ENCODE peak calls at places on chromosomes 16 and 17, in ten cellular contexts. Y is upper lobe of right lung; H is prostate gland; M is NT2/D1; J is CD4-positive, CD25-positive, alpha-beta regulatory T cell; L is psoas muscle; A is CD8-positive, alpha-beta memory T cell; N is esophagus squamous epithelium; O is transverse colon; I is tibial nerve. P is an unnamed sample. For H3K4me1, the result is how much of the 10 kb centered on the place peaks cover.

GRCh38 chr17:8151120-8151640 is 1.0 kb downstream of the PER1 start:
- DNase-seq in Y (peak), H (peak), M (no peak), J (peak), L (peak), A (peak), N (peak), O (peak), I (peak), P (peak)

GRCh38 chr16:17225551-17225950 is 245.2 kb downstream of the XYLT1 start:
- DNase-seq in Y (no peak), H (no peak), M (no peak), J (no peak), L (no peak), A (no peak), N (no peak), O (no peak), I (no peak), P (no peak)

GRCh38 chr17:58352843-58353719 is 1.1 kb upstream of the SUPT4H1 start:
- DNase-seq in Y (peak), H (peak), M (no peak), J (no peak), L (peak), A (peak), N (no peak), O (peak), I (no peak), P (peak)

GRCh38 chr16:85716680-85717038 is 27.9 kb upstream of the GINS2 start:
- DNase-seq in Y (no peak), H (no peak), M (no peak), J (no peak), L (no peak), A (no peak), N (no peak), O (no peak), I (no peak), P (no peak)

GRCh38 chr16:55643161-55643970 is 12.4 kb upstream of the SLC6A2 start:
- DNase-seq in Y (no peak), H (no peak), M (no peak), J (no peak), L (no peak), A (no peak), N (no peak), O (peak), I (no peak), P (no peak)

GRCh38 chr17:71511266-71511995 is 609.4 kb upstream of the SOX9 start:
- DNase-seq in Y (no peak), H (no peak), M (no peak), J (no peak), L (no peak), A (no peak), N (no peak), O (no peak), I (no peak), P (no peak)

GRCh38 chr16:67260426-67261063 is 11.8 kb downstream of the SLC9A5 start:
- DNase-seq in Y (no peak), H (peak), M (no peak), J (no peak), L (peak), A (no peak), N (no peak), O (no peak), I (no peak), P (peak)

GRCh38 chr16:50210266-50211038 is 55.9 kb upstream of the ADCY7 start:
- DNase-seq in Y (peak), H (peak), M (peak), J (peak), L (peak), A (peak), N (no peak), O (peak), I (peak), P (peak)

GRCh38 chr17:65975878-65976277 is 216.1 kb downstream of the CEP112 start:
- DNase-seq in Y (no peak), H (no peak), M (no peak), J (no peak), L (no peak), A (no peak), N (no peak), O (no peak), I (peak), P (peak)

GRCh38 chr16:19980866-19981265 is 92.8 kb downstream of the GPR139 start:
- DNase-seq in Y (no peak), H (no peak), M (peak), J (no peak), L (no peak), A (no peak), N (no peak), O (no peak), I (no peak), P (peak)

GRCh38 chr17:29836643-29837042 is 93.4 kb downstream of the SSH2 start:
- DNase-seq in Y (no peak), H (no peak), M (no peak), J (no peak), L (no peak), A (no peak), N (no peak), O (no peak), I (no peak), P (no peak)

GRCh38 chr17:80783971-80784370 is 207.7 kb upstream of the CHMP6 start:
- DNase-seq in Y (no peak), H (no peak), M (no peak), J (no peak), L (no peak), A (no peak), N (no peak), O (no peak), I (no peak), P (no peak)

GRCh38 chr17:81568416-81568815 is 16.3 kb upstream of the FAAP100 start:
- DNase-seq in Y (no peak), H (no peak), M (no peak), J (no peak), L (no peak), A (no peak), N (no peak), O (no peak), I (no peak), P (no peak)

GRCh38 chr16:50153648-50154368 is 702 bp downstream of the TENT4B start:
- DNase-seq in Y (peak), H (peak), M (no peak), J (no peak), L (peak), A (no peak), N (no peak), O (no peak), I (peak), P (peak)

GRCh38 chr16:66266436-66267286 is 99.8 kb upstream of the CDH5 start:
- DNase-seq in Y (peak), H (no peak), M (no peak), J (no peak), L (peak), A (no peak), N (no peak), O (peak), I (peak), P (peak)

GRCh38 chr17:236641-237405 is 55.4 kb upstream of the DOC2B start:
- DNase-seq in Y (peak), H (no peak), M (no peak), J (no peak), L (peak), A (no peak), N (no peak), O (peak), I (no peak), P (no peak)

GRCh38 chr17:76826290-76827138 is 41.7 kb upstream of the MGAT5B start:
- DNase-seq in Y (no peak), H (no peak), M (no peak), J (no peak), L (no peak), A (no peak), N (no peak), O (no peak), I (no peak), P (no peak)

GRCh38 chr17:16314859-16315258 is 38.4 kb downstream of the CENPV start:
- DNase-seq in Y (no peak), H (no peak), M (no peak), J (no peak), L (no peak), A (no peak), N (no peak), O (no peak), I (no peak), P (no peak)

GRCh38 chr16:69615528-69615927 is 49.8 kb downstream of the NFAT5 start:
- DNase-seq in Y (no peak), H (no peak), M (no peak), J (no peak), L (no peak), A (no peak), N (no peak), O (no peak), I (no peak), P (no peak)

GRCh38 chr16:56370836-56371235 is 54.5 kb downstream of the AMFR start:
- DNase-seq in Y (no peak), H (no peak), M (no peak), J (no peak), L (no peak), A (no peak), N (no peak), O (no peak), I (no peak), P (no peak)

GRCh38 chr17:31400481-31400950 is 9.0 kb downstream of the RAB11FIP4 start:
- DNase-seq in Y (no peak), H (no peak), M (no peak), J (no peak), L (no peak), A (no peak), N (no peak), O (no peak), I (no peak), P (no peak)

GRCh38 chr17:77540531-77540930 is 399.8 kb downstream of the SEC14L1 start:
- DNase-seq in Y (no peak), H (no peak), M (no peak), J (no peak), L (peak), A (no peak), N (no peak), O (no peak), I (no peak), P (no peak)

GRCh38 chr17:38732376-38733314 is 2.5 kb downstream of the CISD3 start:
- DNase-seq in Y (no peak), H (peak), M (no peak), J (no peak), L (no peak), A (no peak), N (no peak), O (peak), I (no peak), P (no peak)

GRCh38 chr17:38729886-38730525 is at the start of gene CISD3:
- DNase-seq in Y (peak), H (peak), M (peak), J (peak), L (peak), A (peak), N (no peak), O (peak), I (peak), P (peak)

GRCh38 chr17:38733315-38734234 is 3.4 kb downstream of the CISD3 start:
- DNase-seq in Y (no peak), H (peak), M (no peak), J (no peak), L (peak), A (peak), N (no peak), O (no peak), I (no peak), P (no peak)

GRCh38 chr17:38730526-38731379 is 612 bp downstream of the CISD3 start:
- DNase-seq in Y (peak), H (no peak), M (no peak), J (no peak), L (peak), A (no peak), N (no peak), O (peak), I (peak), P (peak)

GRCh38 chr17:38731526-38732294 is 1.6 kb downstream of the CISD3 start:
- DNase-seq in Y (no peak), H (peak), M (no peak), J (no peak), L (no peak), A (no peak), N (no peak), O (peak), I (no peak), P (no peak)
- H3K4me3 ChIP-seq in Y (peak), H (no peak), M (no peak), J (no peak), L (peak), A (peak), N (no peak), O (peak), I (peak), P (no peak)

DNA sequence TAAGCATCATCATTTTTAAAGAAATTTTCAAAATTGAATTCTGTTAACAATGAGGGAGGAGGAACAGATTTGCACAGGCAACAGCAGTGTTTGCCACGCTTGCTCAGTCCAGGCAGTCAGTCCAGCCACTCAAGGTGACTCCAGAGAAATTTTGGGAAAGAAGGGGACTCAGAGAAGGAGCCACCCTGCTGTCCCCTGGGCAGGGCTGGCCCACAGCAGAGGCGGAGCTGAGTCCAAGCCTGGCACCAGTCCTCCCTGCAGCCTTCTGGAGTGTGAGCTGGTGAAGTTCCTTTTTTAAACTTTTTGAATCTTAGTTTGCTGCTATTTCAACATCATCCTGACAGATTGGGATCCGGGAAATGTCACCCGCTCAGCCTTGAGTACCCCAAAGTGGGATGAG is 14.4 kb upstream of the SLC47A2 start:
- DNase-seq in Y (peak), H (no peak), M (no peak), J (no peak), L (no peak), A (no peak), N (no peak), O (no peak), I (no peak), P (no peak)
- H3K4me1 ChIP-seq in Y (under half), H (under half), M (under half), J (under half), L (under half), A (under half), N (half or more), O (under half), I (under half), P (under half)

GRCh38 chr17:78759203-78759968 is 22.7 kb downstream of the CYTH1 start:
- DNase-seq in Y (peak), H (peak), M (no peak), J (peak), L (peak), A (peak), N (no peak), O (peak), I (no peak), P (no peak)
- H3K4me3 ChIP-seq in Y (no peak), H (no peak), M (no peak), J (peak), L (no peak), A (peak), N (no peak), O (no peak), I (peak), P (no peak)

DNA sequence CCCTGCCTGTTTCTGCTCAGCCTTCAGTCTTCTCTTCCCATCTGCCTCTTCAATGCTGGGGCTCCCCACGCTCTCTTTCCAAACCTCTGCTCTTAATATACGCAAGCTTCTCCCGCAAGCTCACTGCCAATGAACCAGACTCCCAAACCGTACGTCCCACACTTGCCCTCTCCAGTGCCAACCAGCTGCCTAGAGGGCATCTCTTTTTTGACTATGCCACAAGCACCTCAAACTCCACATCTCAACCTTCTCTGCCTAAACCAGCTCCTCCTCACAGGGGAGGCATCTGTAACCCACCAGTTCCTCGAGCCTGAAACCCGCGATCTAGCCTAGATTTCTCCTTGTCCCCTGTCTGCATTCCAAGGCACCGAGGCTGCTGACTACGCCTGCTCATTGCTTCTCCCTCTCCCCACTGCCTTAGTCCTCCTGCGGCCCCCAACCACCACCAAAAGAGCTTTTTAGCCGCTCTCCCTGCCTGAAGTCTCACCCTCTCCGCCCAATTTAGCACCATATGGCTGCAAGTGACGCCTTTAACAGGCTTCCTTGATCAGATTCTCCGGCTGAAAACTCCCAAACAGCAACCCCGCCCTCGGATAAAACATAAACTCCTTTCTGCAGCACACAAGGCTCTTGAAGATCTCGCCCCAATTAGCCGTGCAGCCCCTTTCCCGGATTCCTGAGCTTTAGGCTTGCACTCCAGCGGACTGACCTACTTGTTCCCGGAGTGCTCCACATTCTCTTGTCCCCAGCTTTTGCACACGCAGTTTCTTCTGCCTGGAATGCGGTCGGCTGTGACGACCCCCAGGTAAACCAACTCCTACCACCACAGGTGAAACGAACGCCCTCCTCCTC is 1.5 kb downstream of the GGA2 start:
- DNase-seq in Y (no peak), H (no peak), M (peak), J (no peak), L (no peak), A (no peak), N (no peak), O (peak), I (no peak), P (peak)
- H3K4me1 ChIP-seq in Y (under half), H (under half), M (under half), J (half or more), L (under half), A (half or more), N (half or more), O (under half), I (under half), P (under half)

GRCh38 chr16:84557504-84557903 is 53.0 kb upstream of the MEAK7 start:
- DNase-seq in Y (no peak), H (no peak), M (no peak), J (no peak), L (peak), A (no peak), N (no peak), O (no peak), I (no peak), P (no peak)
- H3K4me3 ChIP-seq in Y (no peak), H (no peak), M (no peak), J (no peak), L (no peak), A (no peak), N (no peak), O (no peak), I (no peak), P (no peak)

GRCh38 chr16:81468269-81468902 is 23.8 kb downstream of the CMIP start:
- DNase-seq in Y (no peak), H (no peak), M (no peak), J (no peak), L (no peak), A (no peak), N (no peak), O (no peak), I (no peak), P (no peak)

GRCh38 chr16:81469710-81470481 is 25.3 kb downstream of the CMIP start:
- DNase-seq in Y (no peak), H (no peak), M (no peak), J (no peak), L (no peak), A (peak), N (no peak), O (no peak), I (no peak), P (no peak)

GRCh38 chr16:81470796-81471636 is 26.4 kb downstream of the CMIP start:
- DNase-seq in Y (no peak), H (no peak), M (no peak), J (no peak), L (no peak), A (no peak), N (no peak), O (no peak), I (no peak), P (no peak)

GRCh38 chr16:81467815-81468214 is 23.2 kb downstream of the CMIP start:
- DNase-seq in Y (no peak), H (no peak), M (no peak), J (no peak), L (no peak), A (no peak), N (no peak), O (no peak), I (no peak), P (no peak)

GRCh38 chr16:81469183-81469677 is 24.6 kb downstream of the CMIP start:
- DNase-seq in Y (no peak), H (no peak), M (no peak), J (no peak), L (no peak), A (peak), N (no peak), O (no peak), I (no peak), P (no peak)
- H3K4me1 ChIP-seq in Y (half or more), H (under half), M (under half), J (half or more), L (under half), A (half or more), N (half or more), O (under half), I (half or more), P (under half)

GRCh38 chr16:72992142-72992601 is 55.8 kb downstream of the ZFHX3 start:
- DNase-seq in Y (no peak), H (no peak), M (peak), J (no peak), L (no peak), A (no peak), N (no peak), O (no peak), I (no peak), P (peak)
- H3K4me3 ChIP-seq in Y (no peak), H (no peak), M (no peak), J (no peak), L (no peak), A (no peak), N (no peak), O (no peak), I (no peak), P (no peak)

P was measured in neural progenitor cell.